ENCODE peak calls at places on chromosome 20, in eight cellular contexts. V is breast epithelium, A is neural crest cell, O is PC-3, U is SW480, L is NCI-H146, M is HT1080, B is skeletal muscle cell. N is an unnamed sample.
A peak's percentile ranks its signal among the peaks of the same experiment; 100 is the strongest.

GRCh38 chr20:4256886-4257285 is 241.5 kb upstream of the RNF24 start:
- DNase-seq in V (no peak), A (no peak), O (no peak), U (no peak), L (no peak), M (no peak), B (no peak), N (no peak)

GRCh38 chr20:51220293-51220706 is 197.4 kb upstream of the KCNG1 start:
- DNase-seq in V (no peak), A (peak; percentile 59), O (peak; percentile 65), U (no peak), L (no peak), M (no peak), B (no peak), N (no peak)

GRCh38 chr20:48131581-48131980 is 346.3 kb upstream of the SULF2 start:
- DNase-seq in V (no peak), A (no peak), O (no peak), U (no peak), L (no peak), M (no peak), B (no peak), N (no peak)

GRCh38 chr20:53920647-53921245 is 149.6 kb downstream of the BCAS1 start:
- DNase-seq in V (no peak), A (no peak), O (no peak), U (no peak), L (no peak), M (no peak), B (no peak), N (no peak)

GRCh38 chr20:37408930-37409210 is 62.9 kb downstream of the SRC start:
- DNase-seq in V (no peak), A (no peak), O (no peak), U (no peak), L (peak; percentile 33), M (no peak), B (no peak), N (no peak)

GRCh38 chr20:916125-916799 is at the start of gene ANGPT4:
- DNase-seq in V (no peak), A (no peak), O (no peak), U (no peak), L (no peak), M (no peak), B (no peak), N (no peak)

GRCh38 chr20:1800180-1800579 is 95.0 kb upstream of the SIRPA start:
- DNase-seq in V (no peak), A (no peak), O (no peak), U (no peak), L (no peak), M (no peak), B (no peak), N (no peak)

GRCh38 chr20:22499475-22500174 is 84.7 kb downstream of the FOXA2 start:
- DNase-seq in V (no peak), A (no peak), O (no peak), U (no peak), L (peak; percentile 100), M (no peak), B (no peak), N (no peak)

GRCh38 chr20:59580208-59580980 is 23.9 kb upstream of the PHACTR3 start:
- DNase-seq in V (peak; percentile 22), A (no peak), O (no peak), U (no peak), L (no peak), M (no peak), B (no peak), N (peak; percentile 19)

GRCh38 chr20:12575352-12576095 is 433.2 kb upstream of the SPTLC3 start:
- DNase-seq in V (no peak), A (no peak), O (no peak), U (no peak), L (no peak), M (no peak), B (no peak), N (peak; percentile 93)

GRCh38 chr20:61251529-61252393 is at the start of gene CDH4:
- DNase-seq in V (no peak), A (peak; percentile 16), O (no peak), U (no peak), L (peak; percentile 41), M (no peak), B (no peak), N (no peak)

GRCh38 chr20:20327756-20328155 is 40.1 kb upstream of the INSM1 start:
- DNase-seq in V (no peak), A (no peak), O (peak; percentile 39), U (no peak), L (no peak), M (peak; percentile 82), B (no peak), N (no peak)

GRCh38 chr20:50729925-50730764 is 1.2 kb upstream of the PARD6B start:
- DNase-seq in V (no peak), A (no peak), O (peak; percentile 37), U (peak; percentile 55), L (peak; percentile 62), M (no peak), B (no peak), N (no peak)

GRCh38 chr20:10875653-10876052 is 201.9 kb upstream of the JAG1 start:
- DNase-seq in V (no peak), A (no peak), O (no peak), U (no peak), L (no peak), M (no peak), B (no peak), N (no peak)

GRCh38 chr20:42565106-42565990 is 624.4 kb downstream of the PTPRT start:
- DNase-seq in V (no peak), A (no peak), O (no peak), U (no peak), L (no peak), M (no peak), B (no peak), N (no peak)

GRCh38 chr20:15603501-15603900 is 969.7 kb downstream of the KIF16B start:
- DNase-seq in V (no peak), A (no peak), O (peak; percentile 53), U (peak; percentile 11), L (no peak), M (no peak), B (no peak), N (no peak)

GRCh38 chr20:57417830-57418780 is 26.9 kb downstream of the RBM38 start:
- DNase-seq in V (no peak), A (no peak), O (no peak), U (no peak), L (no peak), M (no peak), B (no peak), N (no peak)

GRCh38 chr20:24654425-24654824 is 185.0 kb downstream of the SYNDIG1 start:
- DNase-seq in V (no peak), A (no peak), O (no peak), U (no peak), L (no peak), M (no peak), B (no peak), N (no peak)

GRCh38 chr20:63664143-63664851 is 6.2 kb downstream of the RTEL1 start:
- DNase-seq in V (no peak), A (no peak), O (no peak), U (no peak), L (no peak), M (no peak), B (no peak), N (no peak)

GRCh38 chr20:14199111-14199510 is 138.3 kb downstream of the FLRT3 start:
- DNase-seq in V (no peak), A (no peak), O (no peak), U (no peak), L (no peak), M (no peak), B (no peak), N (no peak)

GRCh38 chr20:19531446-19531845 is 226.6 kb upstream of the RIN2 start:
- DNase-seq in V (no peak), A (no peak), O (peak; percentile 17), U (peak; percentile 25), L (no peak), M (no peak), B (no peak), N (no peak)

GRCh38 chr20:33460711-33461110 is 17.1 kb upstream of the SNTA1 start:
- DNase-seq in V (no peak), A (no peak), O (no peak), U (peak; percentile 57), L (peak; percentile 69), M (no peak), B (no peak), N (no peak)

GRCh38 chr20:58014628-58015315 is 213.7 kb downstream of the ANKRD60 start:
- DNase-seq in V (no peak), A (no peak), O (peak; percentile 98), U (peak; percentile 98), L (no peak), M (peak; percentile 93), B (no peak), N (peak; percentile 27)

GRCh38 chr20:46243707-46244628 is 64.3 kb downstream of the CDH22 start:
- DNase-seq in V (no peak), A (no peak), O (no peak), U (no peak), L (peak; percentile 25), M (peak; percentile 13), B (no peak), N (peak; percentile 25)

GRCh38 chr20:32580970-32581838 is 3.9 kb downstream of the NOL4L start:
- DNase-seq in V (no peak), A (no peak), O (no peak), U (peak; percentile 69), L (no peak), M (no peak), B (no peak), N (no peak)

GRCh38 chr20:7090753-7091310 is 323.3 kb downstream of the BMP2 start:
- DNase-seq in V (no peak), A (no peak), O (peak; percentile 14), U (peak; percentile 32), L (no peak), M (no peak), B (no peak), N (no peak)